ENCODE peak calls at places on chromosomes 5 and 9, in five cellular contexts. G, W, O, U and C are unnamed samples.
A peak's percentile ranks its signal among the peaks of the same experiment; 100 is the strongest.

GRCh38 chr5:54659651-54660050 is 142.1 kb downstream of the SNX18 start:
- DNase-seq in G (peak; percentile 42), O (no peak), U (peak; percentile 83), W (no peak), C (no peak)

GRCh38 chr5:137146402-137146889 is 352.7 kb downstream of the SPOCK1 start:
- DNase-seq in W (no peak), U (peak; percentile 43), O (no peak), G (peak; percentile 96), C (peak; percentile 97)

GRCh38 chr5:68730220-68731010 is 363.4 kb upstream of the SLC30A5 start:
- DNase-seq in W (peak; percentile 38), O (no peak), U (peak; percentile 53), G (peak; percentile 75), C (peak; percentile 78)

GRCh38 chr5:59351076-59351794 is 542.3 kb downstream of the PDE4D start:
- DNase-seq in O (no peak), W (no peak), G (peak; percentile 29), U (no peak), C (no peak)

GRCh38 chr5:139453683-139454567 is 8.6 kb downstream of the ECSCR start:
- DNase-seq in G (no peak), U (no peak), O (no peak), W (no peak), C (no peak)

GRCh38 chr5:163938595-163938994 is 433.2 kb downstream of the MAT2B start:
- DNase-seq in U (no peak), W (no peak), O (no peak), G (peak; percentile 36), C (peak; percentile 7)

GRCh38 chr5:65760504-65761275 is 38.7 kb downstream of the NLN start:
- DNase-seq in W (no peak), U (no peak), G (peak; percentile 13), O (no peak), C (peak; percentile 30)

GRCh38 chr5:112697301-112697700 is 40.4 kb upstream of the APC start:
- DNase-seq in G (no peak), W (no peak), O (no peak), U (no peak), C (no peak)

GRCh38 chr9:6184749-6185645 is 30.6 kb upstream of the IL33 start:
- DNase-seq in U (peak; percentile 50), O (no peak), W (no peak), G (peak; percentile 8), C (peak; percentile 9)

GRCh38 chr5:2143088-2143487 is 260.4 kb upstream of the IRX4 start:
- DNase-seq in U (no peak), W (no peak), O (no peak), G (no peak), C (no peak)